ENCODE peak calls at places on chromosomes 1 and 21, in five cellular contexts. One of them, this sample, is unnamed.

GRCh38 chr21:46108827-46109226 is 10.9 kb downstream of the COL6A2 start:
- DNase-seq in NCI-H460: no peak
- DNase-seq in prostate gland: no peak
- DNase-seq in AG08396: no peak
- DNase-seq in NCI-H2081 treated with DMSO at 0.1 percent for 48 hours: no peak
- DNase-seq in this sample: no peak

GRCh38 chr21:44749759-44750674 is 38.6 kb upstream of the TSPEAR start:
- DNase-seq in NCI-H460: no peak
- DNase-seq in AG08396: no peak
- DNase-seq in prostate gland: no peak
- DNase-seq in NCI-H2081 treated with DMSO at 0.1 percent for 48 hours: no peak
- DNase-seq in this sample: no peak

GRCh38 chr1:197685785-197686184 is 89.5 kb downstream of the DENND1B start:
- DNase-seq in NCI-H460: no peak
- DNase-seq in AG08396: no peak
- DNase-seq in prostate gland: no peak
- DNase-seq in NCI-H2081 treated with DMSO at 0.1 percent for 48 hours: no peak
- DNase-seq in this sample: no peak

GRCh38 chr1:235019456-235019855 is 109.2 kb downstream of the TOMM20 start:
- DNase-seq in prostate gland: no peak
- DNase-seq in NCI-H2081 treated with DMSO at 0.1 percent for 48 hours: no peak
- DNase-seq in NCI-H460: no peak
- DNase-seq in AG08396: no peak
- DNase-seq in this sample: no peak

GRCh38 chr1:63693956-63694607 is 79.7 kb upstream of the ROR1 start:
- DNase-seq in NCI-H2081 treated with DMSO at 0.1 percent for 48 hours: no peak
- DNase-seq in NCI-H460: no peak
- DNase-seq in prostate gland: no peak
- DNase-seq in AG08396: no peak
- DNase-seq in this sample: no peak

GRCh38 chr1:204003536-204003935 is 69.4 kb upstream of the SOX13 start:
- DNase-seq in AG08396: no peak
- DNase-seq in NCI-H460: no peak
- DNase-seq in prostate gland: no peak
- DNase-seq in NCI-H2081 treated with DMSO at 0.1 percent for 48 hours: no peak
- DNase-seq in this sample: no peak

GRCh38 chr1:200090252-200091159 is 63.0 kb downstream of the NR5A2 start:
- DNase-seq in prostate gland: no peak
- DNase-seq in NCI-H2081 treated with DMSO at 0.1 percent for 48 hours: no peak
- DNase-seq in AG08396: no peak
- DNase-seq in NCI-H460: no peak
- DNase-seq in this sample: no peak

GRCh38 chr1:155598842-155599331 is 11.1 kb upstream of the MSTO1 start:
- DNase-seq in NCI-H2081 treated with DMSO at 0.1 percent for 48 hours: no peak
- DNase-seq in NCI-H460: no peak
- DNase-seq in AG08396: no peak
- DNase-seq in prostate gland: no peak
- DNase-seq in this sample: no peak

GRCh38 chr1:113507552-113508214 is 117.4 kb downstream of the MAGI3 start:
- DNase-seq in NCI-H2081 treated with DMSO at 0.1 percent for 48 hours: no peak
- DNase-seq in prostate gland: no peak
- DNase-seq in NCI-H460: no peak
- DNase-seq in AG08396: no peak
- DNase-seq in this sample: no peak

GRCh38 chr21:45698493-45698947 is 55.0 kb downstream of the PCBP3 start:
- DNase-seq in NCI-H460: no peak
- DNase-seq in prostate gland: no peak
- DNase-seq in AG08396: peak; percentile 45
- DNase-seq in NCI-H2081 treated with DMSO at 0.1 percent for 48 hours: no peak
- DNase-seq in this sample: no peak

GRCh38 chr1:67126111-67126746 is 8.5 kb downstream of the C1orf141 start:
- DNase-seq in NCI-H460: no peak
- DNase-seq in AG08396: no peak
- DNase-seq in prostate gland: no peak
- DNase-seq in NCI-H2081 treated with DMSO at 0.1 percent for 48 hours: no peak
- DNase-seq in this sample: no peak

GRCh38 chr1:11037740-11038182 is 9.3 kb downstream of the MASP2 start:
- DNase-seq in NCI-H460: peak; percentile 67
- DNase-seq in AG08396: peak; percentile 89
- DNase-seq in NCI-H2081 treated with DMSO at 0.1 percent for 48 hours: peak; percentile 52
- DNase-seq in prostate gland: peak; percentile 85
- DNase-seq in this sample: peak; percentile 80

GRCh38 chr21:41958886-41959563 is 5.2 kb upstream of the C2CD2 start:
- DNase-seq in NCI-H460: no peak
- DNase-seq in prostate gland: no peak
- DNase-seq in NCI-H2081 treated with DMSO at 0.1 percent for 48 hours: no peak
- DNase-seq in AG08396: no peak
- DNase-seq in this sample: no peak

GRCh38 chr1:241677171-241677570 is 25.1 kb downstream of the WDR64 start:
- DNase-seq in NCI-H460: no peak
- DNase-seq in AG08396: no peak
- DNase-seq in NCI-H2081 treated with DMSO at 0.1 percent for 48 hours: no peak
- DNase-seq in prostate gland: no peak
- DNase-seq in this sample: no peak

GRCh38 chr21:45283611-45284455 is 3.9 kb downstream of the POFUT2 start:
- DNase-seq in prostate gland: no peak
- DNase-seq in NCI-H2081 treated with DMSO at 0.1 percent for 48 hours: no peak
- DNase-seq in AG08396: no peak
- DNase-seq in NCI-H460: no peak
- DNase-seq in this sample: no peak

GRCh38 chr1:224114787-224115175 is 870 bp downstream of the FBXO28 start:
- DNase-seq in NCI-H2081 treated with DMSO at 0.1 percent for 48 hours: no peak
- DNase-seq in AG08396: no peak
- DNase-seq in prostate gland: no peak
- DNase-seq in NCI-H460: no peak
- DNase-seq in this sample: no peak

This sample was measured in NCI-H2107.